ENCODE peak calls at places on chromosomes 12 and 14, in seven cellular contexts. O is stimulated activated CD8-positive, alpha-beta memory T cell treated with anti-CD3 and anti-CD28 coated beads, Interleukin-15, amount 100 ng/mL, for 4 hours; R is AG20443; E is stimulated activated naive CD8-positive, alpha-beta T cell treated with anti-CD3 and anti-CD28 coated beads, Interleukin-15, amount 100 ng/mL, for 72 hours; S is effector memory CD8-positive, alpha-beta T cell; G is body of pancreas; I is BE2C. P is an unnamed sample.
A peak's percentile ranks its signal among the peaks of the same experiment; 100 is the strongest.

GRCh38 chr12:119841433-119842210 is 35.5 kb downstream of the CIT start:
- DNase-seq in O (no peak), R (no peak), S (no peak), I (no peak), G (no peak), E (no peak), P (no peak)

GRCh38 chr14:29503903-29504302 is 423.7 kb downstream of the PRKD1 start:
- DNase-seq in I (no peak), S (no peak), O (no peak), E (no peak), R (no peak), G (no peak), P (no peak)

GRCh38 chr14:68779761-68780323 is 13.0 kb downstream of the ZFP36L1 start:
- DNase-seq in S (peak; percentile 62), R (peak; percentile 69), G (peak; percentile 11), O (peak; percentile 55), E (peak; percentile 51), I (no peak), P (no peak)

GRCh38 chr12:32702470-32702869 is 23.4 kb downstream of the DNM1L start:
- DNase-seq in O (no peak), S (no peak), I (no peak), G (no peak), R (no peak), E (no peak), P (no peak)

GRCh38 chr12:132866251-132866828 is 21.1 kb downstream of the CHFR start:
- DNase-seq in S (no peak), O (no peak), E (no peak), R (no peak), I (no peak), G (no peak), P (no peak)

GRCh38 chr14:100714205-100714781 is 12.4 kb upstream of the DLK1 start:
- DNase-seq in I (peak; percentile 59), O (no peak), G (no peak), S (no peak), E (no peak), R (peak; percentile 35), P (no peak)

GRCh38 chr12:93302331-93303229 is 75.1 kb upstream of the NUDT4 start:
- DNase-seq in G (no peak), R (peak; percentile 47), I (no peak), E (no peak), S (no peak), O (no peak), P (no peak)

GRCh38 chr12:32273063-32273521 is 126.3 kb upstream of the FGD4 start:
- DNase-seq in R (no peak), E (peak; percentile 3), O (no peak), G (no peak), I (no peak), S (no peak), P (no peak)

GRCh38 chr12:64757778-64758177 is 1.4 kb downstream of the GNS start:
- DNase-seq in E (no peak), S (no peak), R (no peak), G (no peak), I (no peak), O (no peak), P (no peak)

P was measured in NCI-H1417 treated with DMSO at 0.1 percent for 48 hours.